ENCODE peak calls at places on chromosome 20, in five cellular contexts. E is lower lobe of right lung, M is mucosa of descending colon, I is heart right ventricle, L is cardiac muscle cell. C is an unnamed sample. For H3K9me3, the result is how much of the 10 kb centered on the place peaks cover.

GRCh38 chr20:64131406-64131805 is 24.0 kb upstream of the NPBWR2 start:
- DNase-seq in M (no peak), I (no peak), L (peak), E (peak), C (peak)

GRCh38 chr20:40939667-40940066 is 89.0 kb upstream of the TOP1 start:
- DNase-seq in L (no peak), M (no peak), I (no peak), E (no peak), C (no peak)

GRCh38 chr20:33693741-33694645 is 7.8 kb upstream of the E2F1 start:
- DNase-seq in I (peak), E (no peak), M (no peak), L (no peak), C (no peak)

GRCh38 chr20:35602851-35603495 is 12.7 kb upstream of the SPAG4 start:
- DNase-seq in E (no peak), I (no peak), L (no peak), M (no peak), C (no peak)

GRCh38 chr20:63005240-63005861 is 1.4 kb downstream of the BHLHE23 start:
- DNase-seq in M (no peak), E (no peak), L (no peak), I (no peak), C (no peak)

GRCh38 chr20:56979125-56979524 is 287.3 kb downstream of the BMP7 start:
- DNase-seq in I (no peak), L (no peak), M (no peak), E (no peak), C (no peak)

GRCh38 chr20:12596863-12597262 is 411.9 kb upstream of the SPTLC3 start:
- DNase-seq in L (no peak), E (no peak), M (no peak), I (no peak), C (no peak)

GRCh38 chr20:38109025-38109541 is 56.0 kb downstream of the TGM2 start:
- DNase-seq in L (peak), E (no peak), I (peak), M (no peak), C (no peak)

GRCh38 chr20:25005220-25005619 is 12.7 kb upstream of the APMAP start:
- DNase-seq in E (no peak), L (peak), M (no peak), I (no peak), C (peak)

GRCh38 chr20:51217347-51218045 is 194.6 kb upstream of the KCNG1 start:
- DNase-seq in I (no peak), M (no peak), L (no peak), E (no peak), C (no peak)
- H3K9me3 ChIP-seq in I (under half), M (under half), L (under half), E (under half), C (under half)

DNA sequence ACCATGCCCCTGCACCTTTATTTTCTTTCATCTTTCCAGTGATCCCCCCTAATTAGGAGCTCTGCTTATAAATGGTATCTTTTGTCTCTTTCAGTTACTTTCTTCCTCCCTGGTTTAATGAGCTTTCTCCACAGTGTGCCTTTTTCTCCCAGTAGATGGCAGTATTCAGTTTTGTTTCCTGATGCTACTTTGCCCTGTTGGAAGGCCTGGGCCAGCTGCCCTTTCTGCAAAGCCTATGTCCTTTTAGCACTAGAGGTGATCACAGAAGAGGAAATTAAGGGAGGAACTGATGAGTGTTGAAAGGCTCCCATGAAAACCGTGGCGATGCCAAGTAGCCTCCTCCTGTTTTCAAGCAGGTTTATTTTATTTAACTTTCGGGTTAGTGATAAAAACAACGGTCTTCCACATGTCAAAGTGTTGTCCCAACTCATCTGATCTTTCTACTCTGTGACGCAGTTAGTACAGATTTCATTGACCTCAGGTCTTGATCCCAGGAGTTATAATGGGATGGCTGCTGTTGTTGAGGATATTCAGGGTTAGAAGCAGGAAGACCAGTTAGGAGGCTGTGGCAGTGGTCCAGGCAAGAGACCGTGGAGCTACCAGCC is 184.2 kb upstream of the BMP2 start:
- DNase-seq in M (no peak), L (peak), E (peak), I (peak), C (no peak)
- H3K9me3 ChIP-seq in M (under half), L (under half), E (under half), I (under half), C (under half)

DNA sequence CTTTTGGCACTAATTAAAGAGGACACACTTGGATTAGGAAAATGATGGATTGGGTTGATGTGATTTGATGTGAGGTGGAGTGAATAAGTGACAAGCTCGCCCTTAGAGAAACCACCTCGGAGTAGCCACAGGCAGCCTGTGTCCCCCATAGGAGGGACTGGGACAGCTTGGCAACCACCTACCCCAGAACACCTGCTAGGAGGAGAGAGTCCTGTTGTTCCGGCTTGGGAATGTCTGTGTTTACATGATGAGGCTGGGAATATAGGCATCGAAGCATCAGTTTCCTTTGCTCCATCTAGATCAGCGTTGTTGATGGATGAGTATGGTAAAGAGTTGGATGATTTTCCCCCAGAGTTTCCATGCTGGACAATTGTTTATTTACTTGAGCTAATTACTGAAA is 44.4 kb downstream of the PHACTR3 start:
- DNase-seq in E (no peak), I (no peak), M (no peak), L (no peak), C (no peak)
- H3K9me3 ChIP-seq in E (under half), I (under half), M (under half), L (under half), C (under half)

GRCh38 chr20:64766-65322 is 22.6 kb upstream of the DEFB125 start:
- DNase-seq in M (no peak), E (no peak), L (no peak), I (no peak), C (no peak)
- H3K9me3 ChIP-seq in M (under half), E (under half), L (under half), I (under half), C (under half)

GRCh38 chr20:7237251-7237650 is 469.8 kb downstream of the BMP2 start:
- DNase-seq in E (no peak), M (no peak), I (no peak), L (no peak), C (no peak)

GRCh38 chr20:7240490-7240889 is 473.0 kb downstream of the BMP2 start:
- DNase-seq in E (no peak), M (no peak), I (no peak), L (no peak), C (no peak)
- H3K9me3 ChIP-seq in E (under half), M (under half), I (under half), L (under half), C (under half)

C was measured in aorta.